ENCODE peak calls at places on chromosome 2, in four cellular contexts. L, S, Z and E are unnamed samples.

GRCh38 chr2:218806346-218806978 is 24.5 kb downstream of the CYP27A1 start:
- DNase-seq in Z (peak; percentile 14), L (peak; percentile 65), S (peak; percentile 44), E (peak; percentile 90)

GRCh38 chr2:190504912-190505311 is 29.6 kb downstream of the NEMP2 start:
- DNase-seq in S (no peak), L (no peak), Z (no peak), E (no peak)

GRCh38 chr2:10305715-10306114 is 3.0 kb downstream of the HPCAL1 start:
- DNase-seq in S (peak; percentile 44), Z (peak; percentile 47), L (no peak), E (no peak)

GRCh38 chr2:119888673-119889072 is 124.2 kb upstream of the EPB41L5 start:
- DNase-seq in S (no peak), L (peak; percentile 8), Z (no peak), E (no peak)

GRCh38 chr2:2901384-2902345 is 476.0 kb downstream of the EIPR1 start:
- DNase-seq in L (no peak), S (no peak), Z (no peak), E (no peak)

GRCh38 chr2:28346587-28346986 is 46.1 kb upstream of the FOSL2 start:
- DNase-seq in S (no peak), L (no peak), Z (no peak), E (no peak)

GRCh38 chr2:120978359-120979050 is 242.8 kb downstream of the GLI2 start:
- DNase-seq in L (no peak), S (no peak), Z (peak; percentile 74), E (no peak)

GRCh38 chr2:43368483-43369385 is 142.3 kb upstream of the ZFP36L2 start:
- DNase-seq in S (no peak), Z (no peak), L (no peak), E (no peak)

GRCh38 chr2:234003972-234004617 is 46.4 kb upstream of the SPP2 start:
- DNase-seq in L (peak; percentile 74), S (no peak), Z (peak; percentile 79), E (no peak)

GRCh38 chr2:226796840-226797288 is 2.8 kb downstream of the IRS1 start:
- DNase-seq in Z (no peak), S (peak; percentile 55), L (no peak), E (peak; percentile 79)

GRCh38 chr2:120552800-120553471 is 182.7 kb upstream of the GLI2 start:
- DNase-seq in L (peak; percentile 74), Z (peak; percentile 78), S (peak; percentile 94), E (peak; percentile 96)

GRCh38 chr2:33047939-33048338 is 101.2 kb downstream of the LTBP1 start:
- DNase-seq in L (no peak), Z (no peak), S (no peak), E (no peak)

GRCh38 chr2:26245231-26245732 is 543 bp downstream of the HADHB start:
- DNase-seq in Z (no peak), S (peak; percentile 36), L (no peak), E (peak; percentile 41)

GRCh38 chr2:26243643-26244478 is 571 bp downstream of the HADHA start:
- DNase-seq in S (peak; percentile 35), L (no peak), Z (peak; percentile 34), E (no peak)

GRCh38 chr2:26246818-26247217 is 2.1 kb downstream of the HADHB start:
- DNase-seq in L (no peak), Z (peak; percentile 28), S (no peak), E (no peak)

GRCh38 chr2:26245810-26246209 is 1.1 kb downstream of the HADHB start:
- DNase-seq in Z (no peak), S (no peak), L (no peak), E (no peak)

DNA sequence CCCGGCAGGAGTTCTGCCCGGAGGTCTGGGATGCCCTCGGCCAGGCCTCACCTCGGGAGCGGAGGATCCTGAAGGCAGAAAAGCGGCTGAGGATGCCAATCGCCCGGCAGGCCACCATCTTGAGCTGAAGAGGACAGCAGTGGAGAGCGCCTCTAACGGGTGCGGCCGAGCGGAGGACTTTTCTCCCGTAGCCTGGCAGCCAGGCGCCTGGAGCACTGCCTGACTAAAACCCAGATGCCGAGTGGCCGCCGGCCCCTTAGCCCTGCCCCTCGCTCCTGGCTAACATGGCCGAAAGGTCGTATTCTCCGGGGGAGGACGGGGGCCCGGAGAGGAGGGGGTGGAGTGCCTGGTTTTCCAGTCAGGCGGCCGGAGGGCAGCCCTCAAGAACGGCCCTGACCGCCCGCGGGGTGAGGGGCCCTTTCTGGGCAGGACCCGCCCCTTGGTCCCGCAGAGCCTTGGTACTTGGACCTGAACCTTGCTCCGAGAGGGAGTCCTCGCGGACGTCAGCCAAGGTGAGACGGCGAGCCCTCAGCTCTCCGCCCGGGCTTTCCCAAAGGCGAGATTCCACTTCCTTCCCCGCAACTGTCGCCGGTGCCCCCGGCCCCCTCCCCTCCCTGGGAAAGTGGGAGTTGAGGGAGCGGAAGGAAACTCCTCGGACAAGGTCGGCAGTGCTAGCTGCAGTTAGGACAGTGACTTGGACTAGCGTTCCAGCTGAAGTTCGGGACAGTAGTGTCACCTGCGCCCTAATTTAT is at the start of the genes HADHA and HADHB:
- DNase-seq in L (peak; percentile 87), Z (peak; percentile 97), S (peak; percentile 91), E (peak; percentile 93)
- TF ChIP-seq POLR2A in L (peak; percentile 81), Z (peak; percentile 83), S (no peak), E (peak; percentile 37)

GRCh38 chr2:74507145-74507925 is at the start of gene PCGF1:
- DNase-seq in L (peak; percentile 97), Z (peak; percentile 99), S (peak; percentile 100), E (peak; percentile 100)
- TF ChIP-seq POLR2A in L (peak; percentile 56), Z (peak; percentile 77), S (no peak), E (no peak)

GRCh38 chr2:20483496-20483895 is 36.6 kb downstream of the RHOB start:
- DNase-seq in L (no peak), S (no peak), Z (no peak), E (peak; percentile 23)
- TF ChIP-seq POLR2A in L (no peak), S (no peak), Z (no peak), E (no peak)

DNA sequence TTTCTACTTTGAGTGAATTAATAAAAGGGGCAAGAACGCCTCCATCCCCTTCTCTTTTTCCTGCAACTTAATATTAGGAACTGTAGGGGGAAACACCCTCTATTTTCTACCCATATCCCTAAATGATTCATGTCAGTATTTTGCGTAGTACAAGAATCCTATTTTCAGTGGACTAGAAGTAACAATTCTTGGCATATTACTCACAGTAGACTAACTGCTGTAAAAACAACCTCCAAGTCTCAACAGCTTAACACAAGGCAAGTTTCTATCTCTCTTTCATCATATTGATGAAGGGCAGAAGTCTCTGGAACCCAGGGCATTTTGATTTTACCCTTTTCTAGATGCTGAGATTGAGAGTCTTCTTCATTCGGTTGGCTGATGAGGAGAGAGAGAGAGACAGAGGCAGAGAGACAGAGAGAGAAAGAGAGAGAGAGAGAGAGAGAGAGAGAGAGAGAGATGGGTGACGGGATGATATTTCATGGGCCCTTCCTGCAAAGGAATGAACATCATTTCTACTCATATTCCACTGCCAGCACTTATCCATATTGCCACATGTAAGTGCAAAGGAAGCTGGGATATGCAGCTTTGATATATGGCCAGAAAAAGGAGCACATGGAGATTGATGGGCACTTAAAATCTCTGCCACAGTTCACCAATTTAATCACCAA is 481.6 kb downstream of the LPIN1 start:
- DNase-seq in S (no peak), L (no peak), Z (no peak), E (no peak)
- TF ChIP-seq POLR2A in S (no peak), L (no peak), Z (no peak), E (no peak)

GRCh38 chr2:54723300-54724149 is at the start of gene EML6:
- DNase-seq in S (peak; percentile 98), Z (peak; percentile 99), L (peak; percentile 98), E (peak; percentile 99)
- TF ChIP-seq POLR2A in S (no peak), Z (no peak), L (peak; percentile 77), E (peak; percentile 94)

GRCh38 chr2:9207641-9208301 is 1.2 kb downstream of the ASAP2 start:
- DNase-seq in Z (peak; percentile 50), L (no peak), S (peak; percentile 49), E (peak; percentile 88)
- TF ChIP-seq POLR2A in Z (no peak), L (no peak), S (no peak), E (peak; percentile 57)

GRCh38 chr2:8817219-8817618 is 20.2 kb downstream of the KIDINS220 start:
- DNase-seq in L (no peak), S (no peak), Z (no peak), E (no peak)

GRCh38 chr2:8822218-8822617 is 15.2 kb downstream of the KIDINS220 start:
- DNase-seq in Z (no peak), L (no peak), S (no peak), E (peak; percentile 12)

GRCh38 chr2:8819948-8820347 is 17.5 kb downstream of the KIDINS220 start:
- DNase-seq in S (no peak), L (no peak), Z (no peak), E (no peak)

GRCh38 chr2:8819194-8819593 is 18.2 kb downstream of the KIDINS220 start:
- DNase-seq in Z (no peak), S (no peak), L (peak; percentile 47), E (no peak)

DNA sequence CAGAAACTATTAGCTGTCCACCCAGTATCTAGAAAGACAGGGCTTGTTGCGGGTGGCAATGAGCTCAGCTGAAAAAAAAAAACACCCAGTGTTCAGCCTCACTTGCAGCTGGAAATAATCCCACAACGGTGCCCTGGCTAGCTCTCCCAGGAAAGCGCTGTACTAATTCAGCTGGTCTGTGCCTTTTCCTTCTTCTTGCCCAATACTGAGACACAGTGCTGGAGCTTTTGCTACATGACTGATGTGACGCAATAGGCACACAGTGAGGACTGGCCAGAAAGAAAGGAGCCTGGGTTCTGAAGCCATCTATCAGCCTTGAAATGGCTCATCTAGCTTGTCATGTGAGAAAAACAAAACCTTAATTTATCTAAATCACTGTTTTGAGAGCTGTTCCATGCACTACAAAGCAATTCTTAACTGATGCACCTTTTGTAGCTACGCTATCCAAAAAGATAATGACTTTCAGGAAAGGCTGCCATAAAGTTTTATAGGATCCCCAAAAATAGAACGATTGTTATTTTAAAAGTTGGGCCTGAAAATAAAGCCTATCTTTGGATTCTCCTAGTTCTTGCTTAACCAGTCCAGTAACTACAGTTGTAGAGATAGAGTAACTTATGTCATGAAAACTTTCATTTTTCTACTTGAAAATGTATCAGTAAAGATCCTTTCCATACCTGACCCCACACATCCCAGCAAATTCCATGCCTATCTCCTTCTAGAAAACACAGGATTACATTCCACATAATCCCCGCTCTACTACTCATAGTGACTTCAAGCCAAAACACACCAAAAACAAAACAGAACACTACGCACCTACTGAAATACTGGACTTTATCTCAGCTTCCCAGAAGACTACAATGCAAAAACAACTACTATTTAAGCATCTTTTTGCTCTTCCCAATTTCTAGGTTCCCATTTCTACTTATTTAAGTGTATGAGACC is 15.9 kb downstream of the KIDINS220 start:
- DNase-seq in L (no peak), Z (no peak), S (no peak), E (peak; percentile 8)
- TF ChIP-seq POLR2A in L (no peak), Z (no peak), S (no peak), E (no peak)

GRCh38 chr2:182822733-182823132 is 43.7 kb downstream of the FRZB start:
- DNase-seq in S (no peak), Z (no peak), L (no peak), E (no peak)
- TF ChIP-seq POLR2A in S (no peak), Z (no peak), L (no peak), E (no peak)

GRCh38 chr2:191835100-191835499 is 11.8 kb downstream of the CAVIN2 start:
- DNase-seq in Z (no peak), S (no peak), L (no peak), E (no peak)

GRCh38 chr2:191836471-191836852 is 10.4 kb downstream of the CAVIN2 start:
- DNase-seq in Z (no peak), L (no peak), S (no peak), E (no peak)

GRCh38 chr2:191838526-191838925 is 8.4 kb downstream of the CAVIN2 start:
- DNase-seq in S (no peak), L (no peak), Z (no peak), E (no peak)

GRCh38 chr2:191835539-191836350 is 11.1 kb downstream of the CAVIN2 start:
- DNase-seq in S (no peak), Z (no peak), L (peak; percentile 15), E (no peak)

GRCh38 chr2:191836853-191837769 is 9.8 kb downstream of the CAVIN2 start:
- DNase-seq in L (no peak), Z (no peak), S (no peak), E (peak; percentile 15)
- TF ChIP-seq POLR2A in L (no peak), Z (no peak), S (no peak), E (no peak)